ENCODE peak calls at places on chromosomes 11 and 22, in six cellular contexts. One of them, this sample, is unnamed.

GRCh38 chr11:2382129-2382517 is 5.0 kb downstream of the CD81 start:
- DNase-seq in H1: no peak
- DNase-seq in K562: no peak
- DNase-seq in HCT116: no peak
- DNase-seq in GM12878: no peak
- DNase-seq in HepG2: no peak
- DNase-seq in this sample: no peak

GRCh38 chr11:800473-800872 is 2.4 kb upstream of the SLC25A22 start:
- DNase-seq in H1: no peak
- DNase-seq in K562: no peak
- DNase-seq in HCT116: no peak
- DNase-seq in GM12878: no peak
- DNase-seq in HepG2: no peak
- DNase-seq in this sample: no peak

GRCh38 chr11:76653674-76654309 is 16.8 kb downstream of the LRRC32 start:
- DNase-seq in H1: no peak
- DNase-seq in K562: no peak
- DNase-seq in HCT116: no peak
- DNase-seq in GM12878: no peak
- DNase-seq in HepG2: no peak
- DNase-seq in this sample: no peak

GRCh38 chr22:31561238-31561887 is 65.0 kb downstream of the SFI1 start:
- DNase-seq in H1: peak; percentile 89
- DNase-seq in K562: peak; percentile 72
- DNase-seq in HCT116: peak; percentile 68
- DNase-seq in GM12878: no peak
- DNase-seq in HepG2: peak; percentile 81
- DNase-seq in this sample: no peak

GRCh38 chr11:78187366-78188011 is 937 bp downstream of the KCTD21 start:
- DNase-seq in H1: no peak
- DNase-seq in K562: no peak
- DNase-seq in HCT116: no peak
- DNase-seq in GM12878: no peak
- DNase-seq in HepG2: no peak
- DNase-seq in this sample: no peak

GRCh38 chr22:48489551-48490512 is 1337.8 kb downstream of the BRD1 start:
- DNase-seq in H1: peak; percentile 62
- DNase-seq in K562: no peak
- DNase-seq in HCT116: no peak
- DNase-seq in GM12878: no peak
- DNase-seq in HepG2: no peak
- DNase-seq in this sample: no peak

GRCh38 chr11:27830206-27830605 is 130.0 kb upstream of the BDNF start:
- DNase-seq in H1: no peak
- DNase-seq in K562: no peak
- DNase-seq in HCT116: no peak
- DNase-seq in GM12878: no peak
- DNase-seq in HepG2: no peak
- DNase-seq in this sample: no peak

GRCh38 chr11:76209956-76210885 is 3.9 kb upstream of the WNT11 start:
- DNase-seq in H1: peak; percentile 62
- DNase-seq in K562: no peak
- DNase-seq in HCT116: no peak
- DNase-seq in GM12878: no peak
- DNase-seq in HepG2: no peak
- DNase-seq in this sample: no peak

GRCh38 chr11:108538502-108538901 is 40.3 kb upstream of the POGLUT3 start:
- DNase-seq in H1: no peak
- DNase-seq in K562: no peak
- DNase-seq in HCT116: no peak
- DNase-seq in GM12878: no peak
- DNase-seq in HepG2: no peak
- DNase-seq in this sample: no peak

GRCh38 chr11:132523929-132524328 is 1008.4 kb downstream of the OPCML start:
- DNase-seq in H1: no peak
- DNase-seq in K562: no peak
- DNase-seq in HCT116: no peak
- DNase-seq in GM12878: no peak
- DNase-seq in HepG2: no peak
- DNase-seq in this sample: no peak

GRCh38 chr22:29306830-29307657 is 594 bp downstream of the GAS2L1 start:
- DNase-seq in H1: no peak
- DNase-seq in K562: peak; percentile 82
- DNase-seq in HCT116: no peak
- DNase-seq in GM12878: no peak
- DNase-seq in HepG2: peak; percentile 39
- DNase-seq in this sample: no peak

GRCh38 chr22:26079009-26079408 is 90.3 kb upstream of the SEZ6L start:
- DNase-seq in H1: no peak
- DNase-seq in K562: no peak
- DNase-seq in HCT116: no peak
- DNase-seq in GM12878: no peak
- DNase-seq in HepG2: no peak
- DNase-seq in this sample: no peak

GRCh38 chr11:19546325-19546724 is 166.3 kb upstream of the NAV2 start:
- DNase-seq in H1: no peak
- DNase-seq in K562: no peak
- DNase-seq in HCT116: no peak
- DNase-seq in GM12878: no peak
- DNase-seq in HepG2: no peak
- DNase-seq in this sample: no peak

GRCh38 chr11:96426356-96427103 is 36.7 kb downstream of the JRKL start:
- DNase-seq in H1: no peak
- DNase-seq in K562: peak; percentile 41
- DNase-seq in HCT116: peak; percentile 19
- DNase-seq in GM12878: no peak
- DNase-seq in HepG2: peak; percentile 27
- DNase-seq in this sample: peak; percentile 22

GRCh38 chr22:49622241-49623105 is 205.2 kb downstream of the BRD1 start:
- DNase-seq in H1: no peak
- DNase-seq in K562: no peak
- DNase-seq in HCT116: no peak
- DNase-seq in GM12878: no peak
- DNase-seq in HepG2: no peak
- DNase-seq in this sample: no peak

DNA sequence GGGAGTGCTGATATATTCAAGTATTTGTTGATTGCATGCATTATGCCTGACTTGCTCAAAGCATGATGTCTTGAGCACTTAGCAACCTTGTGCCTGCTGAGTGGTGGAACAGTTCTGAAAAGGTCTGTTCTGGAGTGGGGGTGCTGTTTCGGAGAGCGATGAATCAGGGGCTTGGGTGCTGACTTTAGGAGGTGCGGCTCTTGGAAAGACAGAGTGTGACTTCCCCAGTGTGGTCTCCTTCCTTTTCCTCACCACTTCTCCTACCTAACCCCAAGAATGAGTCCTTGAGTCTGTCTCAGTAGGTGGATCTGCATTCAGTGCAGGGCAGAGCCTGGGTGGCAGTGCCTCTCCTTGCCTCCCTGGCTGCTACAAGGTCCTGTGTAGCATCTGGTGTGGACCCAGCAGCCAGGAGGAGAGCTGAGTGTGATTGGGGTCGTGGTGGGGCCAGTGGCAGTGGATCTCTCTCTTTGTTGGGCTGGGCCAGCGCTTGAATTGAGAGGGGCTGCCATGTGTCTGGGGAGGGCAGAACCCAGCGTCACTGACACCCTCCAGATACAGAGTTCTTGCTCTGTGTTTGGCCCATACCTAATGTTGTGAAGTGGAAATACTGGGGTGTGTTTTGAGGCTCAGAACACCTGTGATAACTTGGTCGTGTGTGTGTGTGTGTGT is 35.9 kb downstream of the ST3GAL4 start:
- DNase-seq in H1: no peak
- DNase-seq in K562: no peak
- DNase-seq in HCT116: no peak
- DNase-seq in GM12878: no peak
- DNase-seq in HepG2: no peak
- DNase-seq in this sample: no peak
- TF ChIP-seq POLR2AphosphoS5 in H1: no peak
- TF ChIP-seq POLR2AphosphoS5 in K562: no peak
- TF ChIP-seq POLR2AphosphoS5 in HCT116: no peak
- TF ChIP-seq POLR2AphosphoS5 in GM12878: no peak
- TF ChIP-seq POLR2AphosphoS5 in HepG2: no peak
- TF ChIP-seq POLR2AphosphoS5 in this sample: no peak

GRCh38 chr11:47915407-47916137 is 64.8 kb upstream of the PTPRJ start:
- DNase-seq in H1: no peak
- DNase-seq in K562: no peak
- DNase-seq in HCT116: no peak
- DNase-seq in GM12878: no peak
- DNase-seq in HepG2: peak; percentile 37
- DNase-seq in this sample: no peak

GRCh38 chr11:47917643-47918369 is 62.6 kb upstream of the PTPRJ start:
- DNase-seq in H1: no peak
- DNase-seq in K562: peak; percentile 78
- DNase-seq in HCT116: peak; percentile 85
- DNase-seq in GM12878: no peak
- DNase-seq in HepG2: peak; percentile 20
- DNase-seq in this sample: no peak

GRCh38 chr11:47916361-47916841 is 64.0 kb upstream of the PTPRJ start:
- DNase-seq in H1: no peak
- DNase-seq in K562: peak; percentile 45
- DNase-seq in HCT116: no peak
- DNase-seq in GM12878: no peak
- DNase-seq in HepG2: no peak
- DNase-seq in this sample: no peak

GRCh38 chr11:47918882-47919495 is 61.4 kb upstream of the PTPRJ start:
- DNase-seq in H1: no peak
- DNase-seq in K562: no peak
- DNase-seq in HCT116: no peak
- DNase-seq in GM12878: no peak
- DNase-seq in HepG2: no peak
- DNase-seq in this sample: no peak

DNA sequence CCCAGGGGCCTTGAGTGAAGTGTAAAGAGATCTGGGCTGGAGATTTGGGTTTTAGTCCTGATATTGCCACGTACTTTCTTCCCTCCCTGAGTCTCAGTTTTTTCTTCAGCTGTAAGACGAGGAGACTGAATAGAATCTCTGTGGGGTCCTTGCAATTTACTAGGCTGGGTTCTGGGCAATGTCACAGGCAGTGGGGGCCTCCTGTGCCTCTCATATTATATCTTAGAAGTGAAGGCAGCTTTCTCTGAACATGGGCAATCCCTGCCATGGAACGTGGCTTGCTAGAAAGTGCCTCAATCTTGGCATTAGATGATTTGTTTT is 62.0 kb upstream of the PTPRJ start:
- DNase-seq in H1: no peak
- DNase-seq in K562: no peak
- DNase-seq in HCT116: no peak
- DNase-seq in GM12878: no peak
- DNase-seq in HepG2: peak; percentile 13
- DNase-seq in this sample: no peak
- H3K9ac ChIP-seq in H1: no peak overlapping the region
- H3K9ac ChIP-seq in K562: peak overlapping the region; percentile 34
- H3K9ac ChIP-seq in HCT116: peak overlapping the region; percentile 11
- H3K9ac ChIP-seq in GM12878: no peak overlapping the region
- H3K9ac ChIP-seq in HepG2: no peak overlapping the region
- H3K9ac ChIP-seq in this sample: no peak overlapping the region

DNA sequence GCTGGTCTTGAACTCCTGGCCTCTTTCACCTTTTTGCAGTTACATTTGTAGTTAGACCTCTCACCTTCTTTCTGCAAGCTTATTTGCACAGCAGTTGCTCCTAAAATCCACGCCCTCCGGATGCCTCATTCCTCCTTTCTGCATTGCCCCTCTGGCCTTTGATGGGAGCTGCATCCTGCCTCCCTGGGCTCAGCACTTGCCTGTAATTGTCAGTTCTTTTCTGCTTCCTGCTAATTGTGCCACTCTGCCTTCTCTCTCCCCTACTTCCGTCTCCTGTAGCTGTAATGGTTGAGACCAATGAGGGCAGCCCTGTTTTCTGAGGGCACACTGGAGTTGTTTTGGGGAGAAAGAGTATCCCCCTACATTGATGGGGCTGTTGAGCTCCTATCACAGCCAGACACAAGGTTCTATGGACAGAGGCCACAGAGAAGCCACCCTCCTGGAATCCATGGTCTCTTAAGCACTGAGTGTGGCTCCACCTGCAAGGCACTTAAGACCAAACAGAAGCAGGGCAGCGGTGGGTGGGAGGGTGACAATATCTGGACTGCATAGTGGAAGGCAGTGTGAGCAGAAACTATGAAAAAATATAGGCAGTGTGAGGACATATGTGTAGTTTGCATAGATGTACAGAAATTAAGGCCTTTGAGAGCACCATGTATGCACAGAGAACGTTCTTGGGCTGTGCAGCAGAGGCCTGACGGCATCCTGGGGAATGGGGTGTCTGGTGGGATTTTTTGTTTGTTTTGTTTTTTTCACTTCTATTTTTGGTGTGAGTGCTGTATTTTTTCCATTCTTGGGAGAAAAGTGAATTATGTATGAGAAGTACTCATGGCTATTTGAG is 30.5 kb downstream of the YDJC start:
- DNase-seq in H1: no peak
- DNase-seq in K562: no peak
- DNase-seq in HCT116: no peak
- DNase-seq in GM12878: no peak
- DNase-seq in HepG2: no peak
- DNase-seq in this sample: no peak
- TF ChIP-seq POLR2AphosphoS5 in H1: no peak
- TF ChIP-seq POLR2AphosphoS5 in K562: no peak
- TF ChIP-seq POLR2AphosphoS5 in HCT116: no peak
- TF ChIP-seq POLR2AphosphoS5 in GM12878: no peak
- TF ChIP-seq POLR2AphosphoS5 in HepG2: no peak
- TF ChIP-seq POLR2AphosphoS5 in this sample: no peak

GRCh38 chr11:70243912-70244652 is 26.4 kb upstream of the PPFIA1 start:
- DNase-seq in H1: no peak
- DNase-seq in K562: no peak
- DNase-seq in HCT116: no peak
- DNase-seq in GM12878: no peak
- DNase-seq in HepG2: no peak
- DNase-seq in this sample: no peak

GRCh38 chr11:70247042-70247709 is 23.3 kb upstream of the PPFIA1 start:
- DNase-seq in H1: no peak
- DNase-seq in K562: no peak
- DNase-seq in HCT116: no peak
- DNase-seq in GM12878: no peak
- DNase-seq in HepG2: no peak
- DNase-seq in this sample: no peak

GRCh38 chr11:70246196-70246595 is 24.3 kb upstream of the PPFIA1 start:
- DNase-seq in H1: no peak
- DNase-seq in K562: no peak
- DNase-seq in HCT116: no peak
- DNase-seq in GM12878: no peak
- DNase-seq in HepG2: no peak
- DNase-seq in this sample: no peak

GRCh38 chr11:70242885-70243284 is 27.6 kb upstream of the PPFIA1 start:
- DNase-seq in H1: no peak
- DNase-seq in K562: no peak
- DNase-seq in HCT116: no peak
- DNase-seq in GM12878: no peak
- DNase-seq in HepG2: no peak
- DNase-seq in this sample: no peak

DNA sequence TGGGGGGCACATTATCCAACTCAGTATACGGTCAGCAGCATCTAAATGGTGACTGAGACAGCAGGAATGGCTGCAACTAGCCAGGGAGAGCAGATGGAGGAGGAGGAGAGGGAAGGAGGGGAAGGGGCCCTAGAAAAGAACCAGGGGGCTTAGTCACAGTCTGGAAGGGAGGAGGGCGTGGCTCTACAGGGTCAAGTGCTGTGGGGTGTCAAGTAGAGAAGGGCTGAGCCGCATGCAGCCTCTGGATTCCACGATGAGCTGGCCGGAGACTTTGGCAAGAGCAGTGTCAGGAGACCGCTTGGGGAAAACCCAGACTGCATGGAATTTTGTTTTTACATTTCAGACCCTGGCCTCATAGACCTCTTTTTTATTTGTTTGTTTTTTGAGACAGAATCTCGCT is 25.8 kb upstream of the PPFIA1 start:
- DNase-seq in H1: no peak
- DNase-seq in K562: no peak
- DNase-seq in HCT116: no peak
- DNase-seq in GM12878: no peak
- DNase-seq in HepG2: no peak
- DNase-seq in this sample: no peak
- H3K9ac ChIP-seq in H1: no peak overlapping the region
- H3K9ac ChIP-seq in K562: no peak overlapping the region
- H3K9ac ChIP-seq in HCT116: no peak overlapping the region
- H3K9ac ChIP-seq in GM12878: no peak overlapping the region
- H3K9ac ChIP-seq in HepG2: no peak overlapping the region
- H3K9ac ChIP-seq in this sample: no peak overlapping the region

This sample was measured in SK-N-MC.